ENCODE peak calls at places on chromosomes 6 and 20, in six cellular contexts. D, B, R, P, L and H are unnamed samples.

GRCh38 chr6:157726892-157727628 is 96.0 kb upstream of the SNX9 start:
- DNase-seq in L (no peak), R (no peak), P (no peak), D (no peak), B (no peak), H (no peak)

GRCh38 chr6:72203983-72204382 is 317.6 kb downstream of the RIMS1 start:
- DNase-seq in L (no peak), P (no peak), D (no peak), R (no peak), B (no peak), H (no peak)

GRCh38 chr6:14305131-14305530 is 187.6 kb downstream of the CD83 start:
- DNase-seq in D (peak; percentile 12), B (no peak), L (no peak), R (no peak), P (no peak), H (no peak)

GRCh38 chr20:32089637-32090330 is 19.7 kb upstream of the TM9SF4 start:
- DNase-seq in B (no peak), P (peak; percentile 27), D (no peak), L (no peak), R (no peak), H (no peak)

GRCh38 chr6:342832-343179 is 48.7 kb upstream of the IRF4 start:
- DNase-seq in B (no peak), D (no peak), R (no peak), L (no peak), P (no peak), H (no peak)

GRCh38 chr6:27791182-27791939 is 120.8 kb downstream of the OR2B2 start:
- DNase-seq in D (peak; percentile 58), B (no peak), P (peak; percentile 65), R (peak; percentile 60), L (peak; percentile 62), H (no peak)

GRCh38 chr20:9112541-9113515 is 43.9 kb downstream of the PLCB4 start:
- DNase-seq in R (no peak), P (no peak), B (no peak), D (no peak), L (no peak), H (no peak)

GRCh38 chr20:22371843-22372242 is 212.5 kb downstream of the FOXA2 start:
- DNase-seq in R (peak; percentile 50), L (peak; percentile 20), P (no peak), D (no peak), B (peak; percentile 5), H (no peak)

GRCh38 chr20:52684911-52685310 is 287.2 kb upstream of the TSHZ2 start:
- DNase-seq in D (no peak), P (no peak), L (no peak), R (no peak), B (no peak), H (no peak)

GRCh38 chr20:50311308-50312001 is 120.8 kb downstream of the CEBPB start:
- DNase-seq in B (no peak), P (no peak), D (no peak), L (no peak), R (no peak), H (no peak)

GRCh38 chr6:21185849-21186478 is 407.6 kb upstream of the SOX4 start:
- DNase-seq in B (no peak), L (no peak), P (peak; percentile 93), R (no peak), D (no peak), H (no peak)

GRCh38 chr6:36095497-36096391 is 34.6 kb upstream of the MAPK13 start:
- DNase-seq in P (no peak), L (no peak), R (peak; percentile 84), D (no peak), B (no peak), H (no peak)

GRCh38 chr6:77072694-77073409 is 390.4 kb downstream of the HTR1B start:
- DNase-seq in R (no peak), D (no peak), P (no peak), L (no peak), B (no peak), H (no peak)

GRCh38 chr6:31947864-31948263 is 2.0 kb downstream of the CFB start:
- DNase-seq in P (no peak), L (no peak), B (no peak), D (no peak), R (no peak), H (no peak)

GRCh38 chr6:41462980-41463930 is 82.9 kb upstream of the FOXP4 start:
- DNase-seq in D (peak; percentile 27), L (peak; percentile 62), P (no peak), R (peak; percentile 83), B (peak; percentile 38), H (no peak)

GRCh38 chr6:95576218-95576617 is 1.1 kb upstream of the MANEA start:
- DNase-seq in L (no peak), B (no peak), P (no peak), R (no peak), D (no peak), H (no peak)

GRCh38 chr6:142395768-142396231 is 94.0 kb downstream of the ADGRG6 start:
- DNase-seq in D (no peak), L (no peak), B (no peak), P (no peak), R (no peak), H (no peak)

GRCh38 chr6:116450769-116451740 is 10.1 kb upstream of the CALHM6 start:
- DNase-seq in L (no peak), P (no peak), R (no peak), B (peak; percentile 43), D (no peak), H (no peak)

GRCh38 chr6:141158740-141159139 is 974.0 kb upstream of the GJE1 start:
- DNase-seq in R (no peak), D (no peak), P (no peak), B (no peak), L (no peak), H (no peak)

GRCh38 chr20:64010711-64011237 is 25.2 kb upstream of the C20orf204 start:
- DNase-seq in R (no peak), D (no peak), B (no peak), L (no peak), P (no peak), H (no peak)

GRCh38 chr6:73956305-73956704 is 260.3 kb downstream of the CD109 start:
- DNase-seq in R (no peak), L (no peak), B (no peak), P (no peak), D (no peak), H (no peak)

GRCh38 chr20:15927893-15928650 is 645.2 kb downstream of the KIF16B start:
- DNase-seq in D (no peak), P (no peak), R (no peak), B (no peak), L (no peak), H (no peak)

GRCh38 chr6:106849676-106850332 is 124.7 kb downstream of the CD24 start:
- DNase-seq in R (no peak), D (no peak), B (no peak), L (no peak), P (no peak), H (no peak)

GRCh38 chr6:79536969-79537747 is at the start of gene LCA5:
- DNase-seq in D (peak; percentile 73), L (peak; percentile 98), P (peak; percentile 98), B (peak; percentile 93), R (peak; percentile 93), H (peak; percentile 96)

GRCh38 chr20:35556871-35557270 is 15.0 kb downstream of the ERGIC3 start:
- DNase-seq in R (no peak), P (no peak), D (no peak), B (no peak), L (no peak), H (no peak)

GRCh38 chr20:56986931-56987720 is 279.3 kb downstream of the BMP7 start:
- DNase-seq in R (no peak), D (no peak), L (no peak), B (no peak), P (no peak), H (no peak)

GRCh38 chr6:95084867-95085266 is 492.5 kb upstream of the MANEA start:
- DNase-seq in B (no peak), R (no peak), P (no peak), L (no peak), D (no peak), H (no peak)

GRCh38 chr20:9759392-9759791 is 79.5 kb downstream of the PAK5 start:
- DNase-seq in D (no peak), R (no peak), P (no peak), B (no peak), L (no peak), H (no peak)

GRCh38 chr6:22929228-22929627 is 359.9 kb downstream of the HDGFL1 start:
- DNase-seq in L (no peak), D (no peak), R (no peak), P (no peak), B (no peak), H (no peak)

GRCh38 chr6:158387036-158387435 is 74.8 kb downstream of the TULP4 start:
- DNase-seq in B (peak; percentile 32), L (no peak), P (no peak), D (no peak), R (no peak), H (no peak)

GRCh38 chr6:4356899-4357659 is 221.7 kb upstream of the ECI2 start:
- DNase-seq in R (no peak), P (no peak), D (no peak), B (no peak), L (peak; percentile 15), H (no peak)

GRCh38 chr6:71345505-71345904 is 56.9 kb downstream of the OGFRL1 start:
- DNase-seq in P (no peak), D (no peak), B (no peak), L (no peak), R (no peak), H (no peak)

GRCh38 chr6:119942078-119942752 is 592.7 kb upstream of the MAN1A1 start:
- DNase-seq in R (no peak), D (no peak), P (no peak), L (no peak), B (no peak), H (no peak)

GRCh38 chr20:17969884-17970409 is 1.1 kb downstream of the MGME1 start:
- DNase-seq in P (peak; percentile 23), D (no peak), B (peak; percentile 52), R (peak; percentile 69), L (peak; percentile 66), H (no peak)

GRCh38 chr20:62301773-62302340 is 940 bp upstream of the ADRM1 start:
- DNase-seq in P (peak; percentile 97), L (peak; percentile 83), R (peak; percentile 97), D (peak; percentile 91), B (peak; percentile 86), H (peak; percentile 95)

GRCh38 chr20:37642246-37642645 is 51.6 kb upstream of the CTNNBL1 start:
- DNase-seq in B (no peak), L (no peak), P (no peak), D (no peak), R (no peak), H (no peak)

GRCh38 chr20:26354521-26354920 is 657.9 kb upstream of the ZNF337 start:
- DNase-seq in R (no peak), P (no peak), D (no peak), B (no peak), L (no peak), H (no peak)

GRCh38 chr6:21599074-21599639 is 5.6 kb downstream of the SOX4 start:
- DNase-seq in R (no peak), P (no peak), B (no peak), L (no peak), D (no peak), H (no peak)

GRCh38 chr20:57223648-57224489 is 42.6 kb downstream of the BMP7 start:
- DNase-seq in P (no peak), R (peak; percentile 55), L (no peak), B (no peak), D (no peak), H (no peak)

GRCh38 chr6:50271817-50272216 is 222.1 kb upstream of the DEFB112 start:
- DNase-seq in R (no peak), D (no peak), L (no peak), B (no peak), P (no peak), H (no peak)